ENCODE peak calls at places on chromosome 22, in six cellular contexts. E is iris pigment epithelial cell; T is astrocyte of the spinal cord; B is activated CD8-positive, alpha-beta memory T cell treated with anti-CD3 and anti-CD28 coated beads, Interleukin-2, amount 50 U/mL, for 48 hours; W is T-helper 1 cell; U is H4. M is an unnamed sample.

GRCh38 chr22:50432131-50432870 is 42.5 kb downstream of the SBF1 start:
- DNase-seq in E (no peak), T (no peak), B (no peak), W (no peak), U (no peak), M (no peak)

GRCh38 chr22:41565403-41566054 is 4.7 kb downstream of the CSDC2 start:
- DNase-seq in E (peak; percentile 80), T (peak; percentile 86), B (no peak), W (no peak), U (peak; percentile 87), M (peak; percentile 92)

GRCh38 chr22:17918840-17919239 is 105.5 kb downstream of the MICAL3 start:
- DNase-seq in E (no peak), T (peak; percentile 29), B (no peak), W (no peak), U (peak; percentile 28), M (peak; percentile 88)

GRCh38 chr22:34068011-34068410 is 147.7 kb upstream of the LARGE1 start:
- DNase-seq in E (no peak), T (no peak), B (no peak), W (no peak), U (no peak), M (no peak)

GRCh38 chr22:42930810-42931420 is 73.8 kb upstream of the ARFGAP3 start:
- DNase-seq in E (peak; percentile 50), T (no peak), B (no peak), W (no peak), U (no peak), M (peak; percentile 48)

GRCh38 chr22:46140989-46141928 is 9.1 kb upstream of the PPARA start:
- DNase-seq in E (no peak), T (no peak), B (no peak), W (no peak), U (no peak), M (no peak)

GRCh38 chr22:36397081-36397766 is 9.5 kb upstream of the MYH9 start:
- DNase-seq in E (peak; percentile 78), T (no peak), B (no peak), W (no peak), U (no peak), M (peak; percentile 36)

GRCh38 chr22:29224121-29224858 is 18.6 kb downstream of the EMID1 start:
- DNase-seq in E (no peak), T (no peak), B (no peak), W (no peak), U (no peak), M (no peak)

GRCh38 chr22:41561335-41561734 is 525 bp downstream of the CSDC2 start:
- DNase-seq in E (no peak), T (peak; percentile 42), B (no peak), W (no peak), U (no peak), M (no peak)

GRCh38 chr22:43624144-43624998 is 187.7 kb downstream of the EFCAB6 start:
- DNase-seq in E (peak; percentile 6), T (peak; percentile 60), B (no peak), W (no peak), U (peak; percentile 63), M (peak; percentile 57)

M was measured in RPMI7951.